ENCODE peak calls at places on chromosomes 16 and 17, in four cellular contexts. S is dermis blood vessel endothelial cell, U is IMR-90, Y is fibroblast of the aortic adventitia. M is an unnamed sample.

GRCh38 chr16:55146939-55147338 is 177.1 kb upstream of the IRX6 start:
- DNase-seq in S (no peak), U (no peak), Y (no peak), M (no peak)

GRCh38 chr17:29003289-29003688 is 2.5 kb downstream of the SEZ6 start:
- DNase-seq in S (no peak), U (no peak), Y (no peak), M (no peak)

GRCh38 chr17:82240506-82241182 is 11.8 kb downstream of the SLC16A3 start:
- DNase-seq in S (no peak), U (no peak), Y (no peak), M (no peak)

GRCh38 chr17:82252511-82253178 is 20.9 kb downstream of the CSNK1D start:
- DNase-seq in S (no peak), U (no peak), Y (no peak), M (no peak)

GRCh38 chr17:66923881-66924280 is 40.6 kb upstream of the CACNG4 start:
- DNase-seq in S (no peak), U (no peak), Y (no peak), M (no peak)

GRCh38 chr17:78667741-78668640 is 90.8 kb upstream of the DNAH17 start:
- DNase-seq in S (no peak), U (no peak), Y (no peak), M (no peak)

GRCh38 chr17:45410144-45411091 is 22.3 kb downstream of the ARHGAP27 start:
- DNase-seq in S (peak), U (no peak), Y (no peak), M (peak)

GRCh38 chr17:49957350-49957749 is 11.6 kb upstream of the DLX4 start:
- DNase-seq in S (no peak), U (no peak), Y (no peak), M (no peak)

GRCh38 chr17:44655983-44656700 is at the start of gene MEIOC:
- DNase-seq in S (peak), U (peak), Y (no peak), M (peak)